ENCODE peak calls at places on chromosomes 3 and 15, in ten cellular contexts. B is H9; Q is type B pancreatic cell; W is NCI-H1092; O is activated CD8-positive, alpha-beta memory T cell treated with anti-CD3 and anti-CD28 coated beads for 24 hours; J is BJ; Z is fibroblast of lung; A is ecto neural progenitor cell; V is Right ventricle myocardium superior; E is renal cortical epithelial cell. R is an unnamed sample.

GRCh38 chr3:10449436-10449835 is 56.0 kb downstream of the ATP2B2 start:
- DNase-seq in B (no peak), Q (no peak), W (no peak), O (no peak), J (no peak), Z (no peak), A (no peak), V (no peak), E (no peak), R (no peak)

GRCh38 chr15:58017869-58018268 is 47.6 kb downstream of the ALDH1A2 start:
- DNase-seq in B (no peak), Q (no peak), W (no peak), O (no peak), J (no peak), Z (no peak), A (no peak), V (no peak), E (no peak), R (no peak)

GRCh38 chr15:99592135-99592845 is 26.5 kb downstream of the MEF2A start:
- DNase-seq in B (no peak), Q (no peak), W (no peak), O (no peak), J (no peak), Z (peak), A (no peak), V (no peak), E (peak), R (no peak)

GRCh38 chr3:13353936-13354542 is 66.1 kb downstream of the NUP210 start:
- DNase-seq in B (no peak), Q (no peak), W (no peak), O (no peak), J (no peak), Z (peak), A (no peak), V (no peak), E (peak), R (no peak)

GRCh38 chr3:77906102-77906709 is 866.3 kb downstream of the ROBO2 start:
- DNase-seq in B (no peak), Q (no peak), W (no peak), O (no peak), J (no peak), Z (peak), A (no peak), V (no peak), E (peak), R (no peak)

GRCh38 chr3:102415553-102415952 is 19.3 kb upstream of the ZPLD1 start:
- DNase-seq in B (no peak), Q (no peak), W (no peak), O (no peak), J (no peak), Z (no peak), A (no peak), V (no peak), E (peak), R (no peak)

GRCh38 chr15:80473574-80474223 is 69.5 kb downstream of the ARNT2 start:
- DNase-seq in B (no peak), Q (no peak), W (no peak), O (no peak), J (no peak), Z (no peak), A (no peak), V (no peak), E (no peak), R (no peak)

GRCh38 chr15:40582726-40583246 is 11.3 kb upstream of the KNL1 start:
- DNase-seq in B (peak), Q (no peak), W (no peak), O (peak), J (no peak), Z (peak), A (no peak), V (no peak), E (no peak), R (no peak)

GRCh38 chr15:40470423-40471104 is at the start of gene CHST14:
- DNase-seq in B (peak), Q (no peak), W (peak), O (peak), J (no peak), Z (peak), A (peak), V (peak), E (peak), R (no peak)

GRCh38 chr3:50474717-50475116 is 28.7 kb downstream of the CACNA2D2 start:
- DNase-seq in B (no peak), Q (no peak), W (no peak), O (no peak), J (no peak), Z (peak), A (no peak), V (no peak), E (no peak), R (no peak)

GRCh38 chr3:157160652-157161480 is 919 bp upstream of the CCNL1 start:
- DNase-seq in B (peak), Q (no peak), W (peak), O (no peak), J (peak), Z (peak), A (no peak), V (peak), E (peak), R (peak)

GRCh38 chr3:38136272-38136806 is 588 bp downstream of the ACAA1 start:
- DNase-seq in B (no peak), Q (no peak), W (no peak), O (peak), J (no peak), Z (peak), A (no peak), V (no peak), E (no peak), R (no peak)